ENCODE peak calls at places on chromosomes 13 and 19, in eight cellular contexts. One of them, this sample, is unnamed.

GRCh38 chr13:52703482-52703881 is 36.1 kb downstream of the CNMD start:
- DNase-seq in thoracic aorta: no peak
- DNase-seq in K562: no peak
- DNase-seq in HFF-Myc: no peak
- DNase-seq in uterus: no peak
- DNase-seq in PC-3: no peak
- DNase-seq in left lung: no peak
- DNase-seq in neural crest cell: no peak
- DNase-seq in this sample: no peak

GRCh38 chr13:60351816-60352215 is 45.2 kb upstream of the TDRD3 start:
- DNase-seq in thoracic aorta: no peak
- DNase-seq in K562: no peak
- DNase-seq in HFF-Myc: peak
- DNase-seq in uterus: no peak
- DNase-seq in PC-3: no peak
- DNase-seq in left lung: no peak
- DNase-seq in neural crest cell: no peak
- DNase-seq in this sample: no peak

GRCh38 chr19:10222201-10222890 is 8.8 kb downstream of the S1PR2 start:
- DNase-seq in thoracic aorta: no peak
- DNase-seq in K562: no peak
- DNase-seq in HFF-Myc: no peak
- DNase-seq in uterus: no peak
- DNase-seq in PC-3: no peak
- DNase-seq in left lung: no peak
- DNase-seq in neural crest cell: no peak
- DNase-seq in this sample: no peak

GRCh38 chr13:60028021-60028420 is 135.7 kb downstream of the DIAPH3 start:
- DNase-seq in thoracic aorta: no peak
- DNase-seq in K562: no peak
- DNase-seq in HFF-Myc: no peak
- DNase-seq in uterus: no peak
- DNase-seq in PC-3: no peak
- DNase-seq in left lung: no peak
- DNase-seq in neural crest cell: no peak
- DNase-seq in this sample: no peak

GRCh38 chr13:51647067-51647466 is 62.8 kb downstream of the WDFY2 start:
- DNase-seq in thoracic aorta: no peak
- DNase-seq in K562: no peak
- DNase-seq in HFF-Myc: no peak
- DNase-seq in uterus: no peak
- DNase-seq in PC-3: no peak
- DNase-seq in left lung: no peak
- DNase-seq in neural crest cell: no peak
- DNase-seq in this sample: no peak

GRCh38 chr19:48355555-48355954 is 8.2 kb downstream of the TMEM143 start:
- DNase-seq in thoracic aorta: no peak
- DNase-seq in K562: no peak
- DNase-seq in HFF-Myc: no peak
- DNase-seq in uterus: no peak
- DNase-seq in PC-3: no peak
- DNase-seq in left lung: no peak
- DNase-seq in neural crest cell: no peak
- DNase-seq in this sample: no peak

GRCh38 chr19:6099633-6100032 is 10.7 kb downstream of the RFX2 start:
- DNase-seq in thoracic aorta: no peak
- DNase-seq in K562: no peak
- DNase-seq in HFF-Myc: no peak
- DNase-seq in uterus: no peak
- DNase-seq in PC-3: no peak
- DNase-seq in left lung: no peak
- DNase-seq in neural crest cell: no peak
- DNase-seq in this sample: no peak

GRCh38 chr13:52147225-52147624 is 12.2 kb downstream of the NEK3 start:
- DNase-seq in thoracic aorta: no peak
- DNase-seq in K562: no peak
- DNase-seq in HFF-Myc: no peak
- DNase-seq in uterus: no peak
- DNase-seq in PC-3: no peak
- DNase-seq in left lung: no peak
- DNase-seq in neural crest cell: no peak
- DNase-seq in this sample: no peak

GRCh38 chr19:29645911-29646310 is 19.4 kb upstream of the PLEKHF1 start:
- DNase-seq in thoracic aorta: no peak
- DNase-seq in K562: no peak
- DNase-seq in HFF-Myc: no peak
- DNase-seq in uterus: peak
- DNase-seq in PC-3: peak
- DNase-seq in left lung: no peak
- DNase-seq in neural crest cell: no peak
- DNase-seq in this sample: peak

DNA sequence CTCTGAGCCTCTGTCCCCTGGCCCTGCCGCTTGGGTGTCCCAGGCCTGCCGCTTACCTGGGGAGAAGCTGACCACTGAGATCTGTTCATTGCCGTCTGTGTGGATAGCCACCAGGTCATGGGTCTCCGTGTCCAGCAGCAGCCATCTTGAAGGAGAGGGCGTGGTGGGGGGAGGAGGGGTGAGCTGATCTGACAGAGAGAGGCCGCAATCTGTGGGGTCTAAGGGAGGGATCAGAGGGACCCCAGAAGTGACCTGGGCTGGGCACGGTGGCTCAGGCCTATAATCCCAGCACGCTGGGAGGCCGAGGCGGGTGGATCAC is 14.7 kb upstream of the GPR4 start:
- DNase-seq in thoracic aorta: no peak
- DNase-seq in K562: no peak
- DNase-seq in HFF-Myc: no peak
- DNase-seq in uterus: no peak
- DNase-seq in PC-3: no peak
- DNase-seq in left lung: no peak
- DNase-seq in neural crest cell: no peak
- DNase-seq in this sample: no peak
- TF ChIP-seq CTCF in thoracic aorta: no peak
- TF ChIP-seq CTCF in K562: no peak
- TF ChIP-seq CTCF in HFF-Myc: no peak
- TF ChIP-seq CTCF in uterus: no peak
- TF ChIP-seq CTCF in PC-3: no peak
- TF ChIP-seq CTCF in left lung: no peak
- TF ChIP-seq CTCF in neural crest cell: no peak
- TF ChIP-seq CTCF in this sample: no peak

GRCh38 chr13:110309159-110309476 is 2.0 kb downstream of the COL4A2 start:
- DNase-seq in thoracic aorta: no peak
- DNase-seq in K562: no peak
- DNase-seq in HFF-Myc: no peak
- DNase-seq in uterus: peak
- DNase-seq in PC-3: no peak
- DNase-seq in left lung: no peak
- DNase-seq in neural crest cell: no peak
- DNase-seq in this sample: no peak

GRCh38 chr13:110306960-110307696 is at the start of the genes COL4A1 and COL4A2:
- DNase-seq in thoracic aorta: no peak
- DNase-seq in K562: no peak
- DNase-seq in HFF-Myc: no peak
- DNase-seq in uterus: peak
- DNase-seq in PC-3: peak
- DNase-seq in left lung: peak
- DNase-seq in neural crest cell: peak
- DNase-seq in this sample: peak

GRCh38 chr13:110307697-110308376 is 753 bp downstream of the COL4A2 start:
- DNase-seq in thoracic aorta: no peak
- DNase-seq in K562: no peak
- DNase-seq in HFF-Myc: no peak
- DNase-seq in uterus: no peak
- DNase-seq in PC-3: no peak
- DNase-seq in left lung: no peak
- DNase-seq in neural crest cell: peak
- DNase-seq in this sample: peak

GRCh38 chr13:110309661-110310524 is 2.8 kb downstream of the COL4A2 start:
- DNase-seq in thoracic aorta: no peak
- DNase-seq in K562: no peak
- DNase-seq in HFF-Myc: no peak
- DNase-seq in uterus: no peak
- DNase-seq in PC-3: no peak
- DNase-seq in left lung: no peak
- DNase-seq in neural crest cell: no peak
- DNase-seq in this sample: no peak

DNA sequence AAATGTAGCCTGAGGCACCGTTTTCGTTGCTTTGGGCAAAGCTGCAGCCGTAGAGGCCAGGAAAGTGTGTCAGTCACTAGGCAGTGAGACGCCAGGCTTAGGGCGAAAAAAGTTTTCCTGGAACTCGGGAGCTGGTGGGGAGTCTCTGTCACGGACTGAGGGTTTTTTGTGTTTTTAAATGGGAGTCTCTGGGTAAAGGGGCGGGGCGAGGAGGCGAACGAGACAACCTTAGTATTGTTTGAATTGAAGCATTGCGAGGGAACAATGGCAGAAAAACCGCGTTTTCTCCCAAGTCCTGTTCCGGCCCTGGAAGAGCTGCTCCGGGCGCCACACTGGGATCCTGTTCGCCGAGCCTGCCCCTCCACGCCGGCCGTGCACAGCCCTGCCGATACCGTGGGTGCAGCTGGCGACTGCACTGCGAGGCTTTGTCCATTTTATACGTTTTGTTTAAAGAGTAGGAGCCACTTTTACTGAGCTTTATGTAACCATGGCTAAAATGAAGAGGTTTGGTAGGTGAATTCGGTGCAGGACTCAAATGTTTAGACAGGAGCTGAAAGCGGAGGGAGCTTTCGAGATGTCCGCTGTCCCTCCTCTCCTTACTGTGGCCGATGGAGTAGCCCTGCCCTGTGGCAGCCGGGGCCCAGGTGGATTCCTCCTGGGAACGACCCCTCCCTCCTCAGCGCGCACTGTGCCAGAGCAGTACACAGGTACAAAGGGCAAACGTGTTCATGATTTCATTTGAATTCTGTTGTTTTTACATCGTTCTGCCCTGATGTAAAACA is 1.5 kb downstream of the COL4A2 start:
- DNase-seq in thoracic aorta: no peak
- DNase-seq in K562: no peak
- DNase-seq in HFF-Myc: no peak
- DNase-seq in uterus: peak
- DNase-seq in PC-3: peak
- DNase-seq in left lung: no peak
- DNase-seq in neural crest cell: peak
- DNase-seq in this sample: peak
- TF ChIP-seq CTCF in thoracic aorta: no peak
- TF ChIP-seq CTCF in K562: no peak
- TF ChIP-seq CTCF in HFF-Myc: no peak
- TF ChIP-seq CTCF in uterus: no peak
- TF ChIP-seq CTCF in PC-3: no peak
- TF ChIP-seq CTCF in left lung: no peak
- TF ChIP-seq CTCF in neural crest cell: no peak
- TF ChIP-seq CTCF in this sample: no peak

GRCh38 chr13:80341098-80341701 is at the start of gene SPRY2:
- DNase-seq in thoracic aorta: peak
- DNase-seq in K562: peak
- DNase-seq in HFF-Myc: peak
- DNase-seq in uterus: peak
- DNase-seq in PC-3: peak
- DNase-seq in left lung: peak
- DNase-seq in neural crest cell: peak
- DNase-seq in this sample: peak
- TF ChIP-seq CTCF in thoracic aorta: no peak
- TF ChIP-seq CTCF in K562: no peak
- TF ChIP-seq CTCF in HFF-Myc: no peak
- TF ChIP-seq CTCF in uterus: peak
- TF ChIP-seq CTCF in PC-3: no peak
- TF ChIP-seq CTCF in left lung: no peak
- TF ChIP-seq CTCF in neural crest cell: peak
- TF ChIP-seq CTCF in this sample: no peak

DNA sequence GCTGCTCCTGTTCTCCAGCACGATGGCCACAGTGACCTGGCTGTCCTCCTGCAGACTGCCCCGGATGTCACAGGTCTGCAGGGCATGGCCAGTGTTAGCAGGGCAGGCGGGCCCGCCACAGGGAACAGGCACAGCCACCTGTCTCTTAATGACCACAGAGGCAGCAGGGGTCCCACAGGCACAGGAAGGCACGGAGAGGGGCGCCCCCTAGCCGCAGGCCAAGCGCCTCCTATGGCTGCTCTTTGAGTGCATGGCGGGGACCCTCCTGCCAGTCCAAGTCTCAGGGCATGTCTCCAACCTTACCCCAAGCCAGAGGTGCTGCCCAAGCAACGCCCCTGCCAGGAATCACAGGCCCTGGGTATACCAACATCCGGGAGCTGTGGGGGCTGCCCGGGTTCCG is 14.1 kb downstream of the IZUMO4 start:
- DNase-seq in thoracic aorta: no peak
- DNase-seq in K562: no peak
- DNase-seq in HFF-Myc: no peak
- DNase-seq in uterus: no peak
- DNase-seq in PC-3: no peak
- DNase-seq in left lung: no peak
- DNase-seq in neural crest cell: no peak
- DNase-seq in this sample: no peak
- TF ChIP-seq CTCF in thoracic aorta: no peak
- TF ChIP-seq CTCF in K562: no peak
- TF ChIP-seq CTCF in HFF-Myc: peak
- TF ChIP-seq CTCF in uterus: no peak
- TF ChIP-seq CTCF in PC-3: peak
- TF ChIP-seq CTCF in left lung: no peak
- TF ChIP-seq CTCF in neural crest cell: no peak
- TF ChIP-seq CTCF in this sample: no peak